ENCODE peak calls at places on chromosome 2, in seven cellular contexts. L is Caki2; E is HCT116; A is heart left ventricle; G is T-helper 9 cell; O is stimulated activated CD4-positive, alpha-beta T cell treated with anti-CD3 and anti-CD28 coated beads, Interleukin-15, amount 100 ng/mL, for 24 hours; H is B cell. P is an unnamed sample.

GRCh38 chr2:32783468-32783867 is 155.6 kb downstream of the TTC27 start:
- DNase-seq in O (no peak), A (no peak), H (no peak), G (no peak), L (no peak), E (no peak), P (no peak)

GRCh38 chr2:166025313-166025712 is 71.7 kb upstream of the TTC21B start:
- DNase-seq in O (no peak), E (no peak), A (no peak), L (no peak), G (no peak), H (no peak), P (no peak)

GRCh38 chr2:214706986-214707385 is 102.5 kb downstream of the BARD1 start:
- DNase-seq in L (no peak), H (no peak), A (no peak), E (no peak), O (no peak), G (no peak), P (no peak)

GRCh38 chr2:110639972-110640371 is 37.9 kb downstream of the BUB1 start:
- DNase-seq in L (no peak), G (no peak), O (no peak), A (peak; percentile 32), E (no peak), H (no peak), P (no peak)

GRCh38 chr2:12061785-12062184 is 315.4 kb downstream of the LPIN1 start:
- DNase-seq in G (no peak), H (no peak), A (no peak), L (no peak), O (no peak), E (no peak), P (no peak)

GRCh38 chr2:171669121-171669520 is 18.1 kb upstream of the DYNC1I2 start:
- DNase-seq in O (no peak), L (no peak), A (no peak), G (no peak), H (no peak), E (no peak), P (no peak)

GRCh38 chr2:104745856-104746255 is 108.1 kb upstream of the POU3F3 start:
- DNase-seq in H (no peak), G (no peak), L (no peak), A (no peak), O (no peak), E (no peak), P (no peak)

GRCh38 chr2:58429285-58429874 is 188.3 kb upstream of the FANCL start:
- DNase-seq in G (no peak), L (no peak), E (no peak), A (no peak), H (no peak), O (no peak), P (no peak)

GRCh38 chr2:41698787-41699422 is 348.9 kb upstream of the PKDCC start:
- DNase-seq in E (no peak), H (no peak), L (no peak), O (peak; percentile 31), A (peak; percentile 44), G (no peak), P (no peak)

GRCh38 chr2:37011126-37011525 is 44.8 kb upstream of the STRN start:
- DNase-seq in H (peak; percentile 54), L (no peak), O (no peak), A (no peak), G (no peak), E (no peak), P (no peak)

GRCh38 chr2:231545105-231545902 is 15.1 kb upstream of the NMUR1 start:
- DNase-seq in G (no peak), O (peak; percentile 77), E (no peak), A (peak; percentile 73), H (peak; percentile 85), L (peak; percentile 41), P (no peak)

GRCh38 chr2:160269365-160269764 is 69.3 kb upstream of the ITGB6 start:
- DNase-seq in H (no peak), O (no peak), L (no peak), G (no peak), A (no peak), E (no peak), P (no peak)

GRCh38 chr2:140353541-140353940 is 1573.4 kb upstream of the NXPH2 start:
- DNase-seq in H (no peak), L (no peak), E (no peak), G (no peak), A (no peak), O (no peak), P (no peak)

GRCh38 chr2:62267687-62268086 is 71.8 kb downstream of the B3GNT2 start:
- DNase-seq in G (no peak), H (no peak), A (no peak), L (no peak), O (no peak), E (no peak), P (no peak)